ENCODE peak calls at places on chromosomes 3 and 15, in eight cellular contexts. L, F, Q, T, G, D, N and U are unnamed samples.

GRCh38 chr3:159781867-159782266 is 206.8 kb upstream of the IL12A start:
- DNase-seq in L (no peak), F (no peak), Q (no peak), T (no peak), G (no peak), D (no peak), N (no peak), U (no peak)

GRCh38 chr15:48828906-48829305 is 18.0 kb upstream of the CEP152 start:
- DNase-seq in L (no peak), F (no peak), Q (no peak), T (no peak), G (no peak), D (no peak), N (no peak), U (no peak)

GRCh38 chr3:65604863-65605526 is 433.7 kb downstream of the MAGI1 start:
- DNase-seq in L (no peak), F (no peak), Q (no peak), T (no peak), G (peak; percentile 19), D (no peak), N (no peak), U (no peak)

GRCh38 chr3:71104090-71104489 is 479.4 kb downstream of the FOXP1 start:
- DNase-seq in L (no peak), F (no peak), Q (peak; percentile 22), T (no peak), G (peak; percentile 56), D (no peak), N (no peak), U (no peak)

GRCh38 chr3:110123929-110124328 is 786.6 kb upstream of the DPPA4 start:
- DNase-seq in L (no peak), F (no peak), Q (no peak), T (no peak), G (no peak), D (no peak), N (no peak), U (no peak)

GRCh38 chr3:32239638-32240550 is 1.4 kb downstream of the CMTM8 start:
- DNase-seq in L (peak; percentile 61), F (peak; percentile 26), Q (peak; percentile 57), T (no peak), G (no peak), D (no peak), N (peak; percentile 68), U (no peak)

GRCh38 chr3:52054689-52055511 is 1.5 kb downstream of the DUSP7 start:
- DNase-seq in L (no peak), F (no peak), Q (no peak), T (no peak), G (no peak), D (no peak), N (peak; percentile 37), U (no peak)

GRCh38 chr3:15535757-15536156 is 14.3 kb upstream of the COLQ start:
- DNase-seq in L (no peak), F (no peak), Q (no peak), T (peak; percentile 34), G (no peak), D (no peak), N (no peak), U (no peak)

GRCh38 chr15:33104276-33104675 is 90.2 kb downstream of the FMN1 start:
- DNase-seq in L (no peak), F (no peak), Q (no peak), T (no peak), G (peak; percentile 78), D (no peak), N (no peak), U (no peak)

GRCh38 chr3:63863150-63864007 is at the start of the genes ATXN7 and THOC7:
- DNase-seq in L (peak; percentile 79), F (peak; percentile 62), Q (no peak), T (peak; percentile 61), G (peak; percentile 15), D (peak; percentile 93), N (peak; percentile 51), U (peak; percentile 75)

GRCh38 chr15:25739687-25740121 is 123.4 kb downstream of the ATP10A start:
- DNase-seq in L (no peak), F (peak; percentile 12), Q (no peak), T (no peak), G (no peak), D (no peak), N (peak; percentile 32), U (peak; percentile 35)

GRCh38 chr15:69164807-69165636 is 4.6 kb downstream of the GLCE start:
- DNase-seq in L (no peak), F (no peak), Q (no peak), T (no peak), G (peak; percentile 35), D (no peak), N (peak; percentile 62), U (no peak)

GRCh38 chr3:168461793-168462192 is 366.1 kb upstream of the GOLIM4 start:
- DNase-seq in L (no peak), F (no peak), Q (no peak), T (no peak), G (no peak), D (no peak), N (no peak), U (no peak)

GRCh38 chr15:55799287-55800212 is 56.6 kb upstream of the PRTG start:
- DNase-seq in L (peak; percentile 27), F (no peak), Q (peak; percentile 75), T (no peak), G (peak; percentile 38), D (no peak), N (peak; percentile 26), U (peak; percentile 77)

GRCh38 chr3:160434071-160434470 is 15.5 kb downstream of the TRIM59 start:
- DNase-seq in L (no peak), F (no peak), Q (no peak), T (no peak), G (peak; percentile 35), D (no peak), N (no peak), U (no peak)

GRCh38 chr3:192812736-192813383 is 85.5 kb upstream of the FGF12 start:
- DNase-seq in L (no peak), F (no peak), Q (no peak), T (peak; percentile 65), G (no peak), D (no peak), N (peak; percentile 70), U (no peak)

GRCh38 chr15:90062023-90062728 is 40.1 kb downstream of the IDH2 start:
- DNase-seq in L (peak; percentile 83), F (peak; percentile 10), Q (no peak), T (no peak), G (no peak), D (no peak), N (no peak), U (no peak)

GRCh38 chr3:153977148-153977547 is 144.0 kb upstream of the ARHGEF26 start:
- DNase-seq in L (no peak), F (no peak), Q (no peak), T (peak; percentile 54), G (no peak), D (no peak), N (no peak), U (no peak)

GRCh38 chr15:90016721-90017120 is 15.6 kb downstream of the ZNF710 start:
- DNase-seq in L (peak; percentile 43), F (no peak), Q (no peak), T (no peak), G (no peak), D (no peak), N (no peak), U (no peak)

GRCh38 chr3:31008986-31009385 is 114.5 kb upstream of the GADL1 start:
- DNase-seq in L (no peak), F (no peak), Q (no peak), T (no peak), G (peak; percentile 33), D (no peak), N (no peak), U (no peak)

GRCh38 chr15:98874773-98875172 is 132.8 kb downstream of the PGPEP1L start:
- DNase-seq in L (no peak), F (no peak), Q (no peak), T (no peak), G (no peak), D (no peak), N (no peak), U (no peak)

GRCh38 chr3:120705851-120706582 is 24.0 kb upstream of the HGD start:
- DNase-seq in L (no peak), F (no peak), Q (no peak), T (no peak), G (no peak), D (no peak), N (no peak), U (no peak)

GRCh38 chr15:85036716-85037115 is 55.1 kb downstream of the PDE8A start:
- DNase-seq in L (no peak), F (no peak), Q (no peak), T (no peak), G (no peak), D (no peak), N (no peak), U (no peak)

GRCh38 chr3:170496026-170496867 is 77.6 kb downstream of the CLDN11 start:
- DNase-seq in L (no peak), F (no peak), Q (no peak), T (no peak), G (no peak), D (no peak), N (no peak), U (no peak)

GRCh38 chr3:181695661-181696491 is 15.8 kb upstream of the SOX2 start:
- DNase-seq in L (peak; percentile 38), F (no peak), Q (no peak), T (no peak), G (no peak), D (peak; percentile 77), N (no peak), U (no peak)

GRCh38 chr15:96121521-96121920 is 209.0 kb upstream of the NR2F2 start:
- DNase-seq in L (no peak), F (no peak), Q (no peak), T (no peak), G (no peak), D (no peak), N (no peak), U (no peak)

GRCh38 chr3:52396011-52396906 is 48.6 kb downstream of the SEMA3G start:
- DNase-seq in L (no peak), F (no peak), Q (no peak), T (no peak), G (no peak), D (peak; percentile 61), N (no peak), U (no peak)

GRCh38 chr15:27820232-27820631 is 278.9 kb downstream of the OCA2 start:
- DNase-seq in L (no peak), F (no peak), Q (no peak), T (no peak), G (peak; percentile 16), D (no peak), N (peak; percentile 49), U (no peak)